ENCODE peak calls at places on chromosomes 2 and 18, in seven cellular contexts. T is CD8-positive, alpha-beta T cell; L is hepatocyte; P is brain microvascular endothelial cell; X is K562; S is breast epithelium; A is cardiac muscle cell. H is an unnamed sample. For H3K36me3, the result is how much of the 10 kb centered on the place peaks cover.

GRCh38 chr2:126317797-126318431 is 338.0 kb upstream of the GYPC start:
- DNase-seq in T (no peak), L (no peak), P (peak), X (no peak), S (no peak), A (peak), H (no peak)

GRCh38 chr18:63470751-63471150 is 6.0 kb upstream of the SERPINB5 start:
- DNase-seq in T (no peak), L (no peak), P (no peak), X (no peak), S (no peak), A (no peak), H (no peak)

GRCh38 chr18:59026364-59026763 is 113.3 kb upstream of the SEC11C start:
- DNase-seq in T (no peak), L (no peak), P (no peak), X (no peak), S (peak), A (no peak), H (no peak)

GRCh38 chr2:64391459-64391858 is 62.5 kb upstream of the LGALSL start:
- DNase-seq in T (no peak), L (peak), P (peak), X (no peak), S (no peak), A (peak), H (peak)

GRCh38 chr18:51425889-51426288 is 228.4 kb upstream of the MEX3C start:
- DNase-seq in T (no peak), L (peak), P (no peak), X (no peak), S (no peak), A (peak), H (no peak)

GRCh38 chr2:191030521-191031154 is 16.7 kb upstream of the STAT1 start:
- DNase-seq in T (no peak), L (peak), P (peak), X (peak), S (no peak), A (peak), H (peak)

GRCh38 chr2:188404341-188405004 is 112.8 kb downstream of the GULP1 start:
- DNase-seq in T (no peak), L (no peak), P (no peak), X (no peak), S (no peak), A (peak), H (no peak)

GRCh38 chr2:149808556-149808955 is 221.0 kb upstream of the MMADHC start:
- DNase-seq in T (no peak), L (no peak), P (no peak), X (no peak), S (no peak), A (peak), H (no peak)

GRCh38 chr2:70887550-70888229 is 48.0 kb upstream of the ATP6V1B1 start:
- DNase-seq in T (peak), L (peak), P (no peak), X (peak), S (no peak), A (no peak), H (peak)

GRCh38 chr2:143476421-143477084 is 347.3 kb downstream of the ARHGAP15 start:
- DNase-seq in T (no peak), L (no peak), P (no peak), X (no peak), S (no peak), A (no peak), H (no peak)

GRCh38 chr2:240217431-240218301 is 77.2 kb upstream of the OTOS start:
- DNase-seq in T (no peak), L (no peak), P (no peak), X (peak), S (no peak), A (no peak), H (no peak)

GRCh38 chr18:1522249-1522615 is 617.6 kb downstream of the ADCYAP1 start:
- DNase-seq in T (no peak), L (no peak), P (no peak), X (no peak), S (no peak), A (no peak), H (no peak)

GRCh38 chr2:171598713-171599319 is 76.5 kb downstream of the CYBRD1 start:
- DNase-seq in T (peak), L (peak), P (peak), X (peak), S (no peak), A (peak), H (peak)

GRCh38 chr18:22558945-22559385 is 141.2 kb upstream of the CTAGE1 start:
- DNase-seq in T (no peak), L (peak), P (peak), X (peak), S (no peak), A (peak), H (peak)

GRCh38 chr2:16933355-16933754 is 267.7 kb upstream of the CYRIA start:
- DNase-seq in T (no peak), L (no peak), P (no peak), X (no peak), S (no peak), A (no peak), H (no peak)

GRCh38 chr2:10762651-10763460 is 41.4 kb downstream of the ATP6V1C2 start:
- DNase-seq in T (no peak), L (no peak), P (peak), X (peak), S (no peak), A (peak), H (no peak)
- H3K36me3 ChIP-seq in T (under half), L (under half), P (under half), X (under half), S (under half), A (under half), H (under half)

GRCh38 chr2:173216668-173217067 is 138.0 kb upstream of the CDCA7 start:
- DNase-seq in T (no peak), L (no peak), P (no peak), X (no peak), S (no peak), A (no peak), H (no peak)
- H3K4me3 ChIP-seq in T (no peak), L (no peak), P (no peak), X (no peak), S (no peak), A (no peak), H (no peak)

GRCh38 chr2:767440-767839 is 90.2 kb upstream of the TMEM18 start:
- DNase-seq in T (peak), L (no peak), P (no peak), X (no peak), S (no peak), A (no peak), H (no peak)
- TF ChIP-seq CTCF in T (no peak), L (no peak), P (no peak), X (no peak), S (no peak), A (no peak), H (no peak)

GRCh38 chr2:112760149-112760548 is 4.3 kb downstream of the CKAP2L start:
- DNase-seq in T (no peak), L (no peak), P (no peak), X (no peak), S (no peak), A (no peak), H (no peak)
- H3K36me3 ChIP-seq in T (under half), L (under half), P (under half), X (half or more), S (under half), A (under half), H (under half)

DNA sequence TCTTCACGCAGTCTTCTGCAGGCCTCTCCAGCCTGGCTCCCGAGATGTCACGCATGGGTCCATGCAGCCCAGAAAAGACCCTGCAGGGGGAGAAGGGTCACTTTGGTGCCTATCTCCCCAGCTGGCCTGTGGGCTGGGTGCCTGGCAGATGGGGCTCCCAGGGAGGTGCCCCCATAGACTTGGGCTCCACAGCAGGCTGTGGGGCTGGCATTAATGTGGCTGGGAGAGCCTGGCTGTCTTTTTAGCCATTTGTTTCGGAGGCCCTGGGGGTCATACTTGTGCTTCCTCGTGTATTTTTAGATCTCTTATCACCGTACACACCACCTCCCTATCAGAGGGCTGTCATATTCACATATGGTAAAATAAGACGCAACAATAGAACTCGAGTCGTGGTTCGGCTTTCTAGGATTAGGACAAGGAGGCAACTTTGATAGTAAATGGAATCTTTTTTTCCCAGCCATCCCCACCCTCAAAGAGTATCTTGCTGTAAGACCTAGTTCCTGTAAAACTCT is 74.5 kb downstream of the LRRFIP1 start:
- DNase-seq in T (no peak), L (no peak), P (no peak), X (no peak), S (no peak), A (no peak), H (no peak)
- H3K4me3 ChIP-seq in T (peak), L (no peak), P (no peak), X (no peak), S (no peak), A (peak), H (no peak)

DNA sequence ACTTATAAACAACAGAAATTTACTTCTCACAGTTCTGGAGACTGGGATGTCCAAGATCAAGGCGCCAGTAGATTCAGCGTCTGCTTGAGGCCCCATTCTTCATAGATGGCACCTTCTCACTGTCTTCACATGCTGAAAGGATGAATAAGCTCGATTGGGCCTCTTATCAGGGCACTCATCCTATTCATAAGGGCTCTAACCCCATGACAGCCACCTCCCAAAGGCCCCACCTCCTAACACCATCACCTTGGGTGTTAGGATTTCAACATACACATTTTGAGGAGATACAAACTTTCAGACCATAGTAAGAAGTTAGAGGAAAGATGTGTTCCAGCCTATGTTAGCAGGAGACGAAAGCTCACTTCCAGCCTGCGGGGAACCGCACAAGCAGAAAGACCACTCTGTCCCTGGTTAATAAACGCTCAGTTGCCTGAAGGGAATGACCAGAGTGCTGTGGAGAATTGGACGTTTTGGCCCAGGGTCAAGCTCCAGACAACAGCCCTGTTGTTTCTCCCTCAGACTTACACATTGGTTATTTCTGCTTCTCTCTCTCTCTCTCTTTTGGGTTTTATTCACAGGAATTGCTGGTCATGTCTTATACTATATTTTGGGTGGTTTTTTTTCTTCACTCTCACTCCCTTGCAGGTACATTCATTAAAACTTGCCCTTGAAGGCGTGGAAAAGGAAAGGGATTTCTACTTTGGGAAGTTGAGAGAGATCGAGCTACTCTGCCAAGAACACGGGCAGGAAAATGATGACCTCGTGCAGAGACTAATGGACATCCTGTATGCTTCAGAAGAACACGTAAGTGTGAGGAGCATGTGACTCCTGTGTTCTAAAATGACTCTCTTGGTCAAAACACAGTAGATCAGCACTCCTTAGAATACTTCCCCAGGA is 90.4 kb downstream of the MAPRE2 start:
- DNase-seq in T (no peak), L (no peak), P (no peak), X (no peak), S (no peak), A (no peak), H (no peak)
- TF ChIP-seq CTCF in T (no peak), L (no peak), P (no peak), X (no peak), S (no peak), A (no peak), H (no peak)

GRCh38 chr2:215370116-215370965 is 58.5 kb downstream of the ATIC start:
- DNase-seq in T (no peak), L (no peak), P (peak), X (no peak), S (no peak), A (peak), H (no peak)

GRCh38 chr2:215368493-215368809 is 56.6 kb downstream of the ATIC start:
- DNase-seq in T (no peak), L (no peak), P (no peak), X (no peak), S (no peak), A (no peak), H (no peak)

GRCh38 chr2:215369191-215369760 is 57.4 kb downstream of the ATIC start:
- DNase-seq in T (no peak), L (no peak), P (no peak), X (no peak), S (no peak), A (peak), H (no peak)

GRCh38 chr2:215366440-215367032 is 54.7 kb downstream of the ATIC start:
- DNase-seq in T (no peak), L (no peak), P (no peak), X (no peak), S (no peak), A (peak), H (no peak)

GRCh38 chr2:215367647-215368492 is 56.0 kb downstream of the ATIC start:
- DNase-seq in T (no peak), L (no peak), P (peak), X (no peak), S (no peak), A (peak), H (no peak)
- H3K36me3 ChIP-seq in T (under half), L (under half), P (half or more), X (under half), S (under half), A (half or more), H (under half)

GRCh38 chr2:230873670-230874401 is 9.1 kb downstream of the ITM2C start:
- DNase-seq in T (no peak), L (no peak), P (no peak), X (no peak), S (no peak), A (no peak), H (no peak)
- H3K4me3 ChIP-seq in T (no peak), L (no peak), P (no peak), X (no peak), S (no peak), A (no peak), H (no peak)

H was measured in Caco-2.